ENCODE peak calls at places on chromosome 17, in five cellular contexts. One of them, this sample, is unnamed.

GRCh38 chr17:40317345-40317873 is 8.4 kb downstream of the RARA start:
- DNase-seq in GM12878: no peak
- DNase-seq in K562: peak
- DNase-seq in HCT116: peak
- DNase-seq in H1: no peak
- DNase-seq in this sample: peak

GRCh38 chr17:78173025-78173715 is 4.8 kb downstream of the SYNGR2 start:
- DNase-seq in HCT116: no peak
- DNase-seq in H1: no peak
- DNase-seq in GM12878: peak
- DNase-seq in K562: no peak
- DNase-seq in this sample: no peak

GRCh38 chr17:45043813-45044540 is 7.5 kb downstream of the DCAKD start:
- DNase-seq in K562: no peak
- DNase-seq in GM12878: no peak
- DNase-seq in H1: no peak
- DNase-seq in HCT116: no peak
- DNase-seq in this sample: no peak

GRCh38 chr17:80221401-80221800 is 1.2 kb downstream of the SLC26A11 start:
- DNase-seq in K562: no peak
- DNase-seq in HCT116: no peak
- DNase-seq in H1: no peak
- DNase-seq in GM12878: no peak
- DNase-seq in this sample: no peak

GRCh38 chr17:19805006-19805405 is 56.9 kb upstream of the ALDH3A1 start:
- DNase-seq in HCT116: no peak
- DNase-seq in H1: no peak
- DNase-seq in K562: no peak
- DNase-seq in GM12878: no peak
- DNase-seq in this sample: no peak

GRCh38 chr17:49035470-49036269 is 38.5 kb downstream of the IGF2BP1 start:
- DNase-seq in GM12878: no peak
- DNase-seq in K562: peak
- DNase-seq in H1: no peak
- DNase-seq in HCT116: peak
- DNase-seq in this sample: peak

GRCh38 chr17:74243013-74243755 is 29.8 kb downstream of the TTYH2 start:
- DNase-seq in K562: no peak
- DNase-seq in GM12878: no peak
- DNase-seq in HCT116: no peak
- DNase-seq in H1: no peak
- DNase-seq in this sample: no peak

GRCh38 chr17:6996256-6997111 is 635 bp downstream of the ALOX12 start:
- DNase-seq in K562: no peak
- DNase-seq in H1: no peak
- DNase-seq in GM12878: no peak
- DNase-seq in HCT116: no peak
- DNase-seq in this sample: no peak

GRCh38 chr17:13492351-13493122 is 109.2 kb downstream of the HS3ST3A1 start:
- DNase-seq in HCT116: no peak
- DNase-seq in K562: no peak
- DNase-seq in GM12878: no peak
- DNase-seq in H1: no peak
- DNase-seq in this sample: no peak

GRCh38 chr17:17004251-17004996 is 32.5 kb upstream of the TNFRSF13B start:
- DNase-seq in K562: no peak
- DNase-seq in HCT116: no peak
- DNase-seq in H1: no peak
- DNase-seq in GM12878: no peak
- DNase-seq in this sample: no peak

GRCh38 chr17:49984283-49984682 is 10.7 kb downstream of the DLX3 start:
- DNase-seq in H1: no peak
- DNase-seq in K562: no peak
- DNase-seq in HCT116: no peak
- DNase-seq in GM12878: no peak
- DNase-seq in this sample: no peak

GRCh38 chr17:57892146-57892819 is 42.4 kb upstream of the MRPS23 start:
- DNase-seq in GM12878: no peak
- DNase-seq in K562: peak
- DNase-seq in H1: no peak
- DNase-seq in HCT116: peak
- DNase-seq in this sample: peak

GRCh38 chr17:29573871-29574731 is 5.6 kb downstream of the TP53I13 start:
- DNase-seq in HCT116: no peak
- DNase-seq in H1: no peak
- DNase-seq in K562: no peak
- DNase-seq in GM12878: no peak
- DNase-seq in this sample: no peak

GRCh38 chr17:43832168-43832975 is 574 bp downstream of the MPP3 start:
- DNase-seq in K562: peak
- DNase-seq in H1: no peak
- DNase-seq in GM12878: no peak
- DNase-seq in HCT116: no peak
- DNase-seq in this sample: peak

GRCh38 chr17:16433514-16433913 is 18.1 kb downstream of the TRPV2 start:
- DNase-seq in GM12878: no peak
- DNase-seq in K562: no peak
- DNase-seq in H1: no peak
- DNase-seq in HCT116: no peak
- DNase-seq in this sample: no peak

GRCh38 chr17:79890706-79891105 is 51.5 kb upstream of the CBX4 start:
- DNase-seq in H1: no peak
- DNase-seq in GM12878: no peak
- DNase-seq in K562: no peak
- DNase-seq in HCT116: no peak
- DNase-seq in this sample: peak

GRCh38 chr17:44747566-44747965 is 11.2 kb upstream of the ADAM11 start:
- DNase-seq in GM12878: no peak
- DNase-seq in H1: no peak
- DNase-seq in K562: peak
- DNase-seq in HCT116: no peak
- DNase-seq in this sample: no peak

GRCh38 chr17:4591529-4591928 is 7.2 kb downstream of the SMTNL2 start:
- DNase-seq in GM12878: no peak
- DNase-seq in H1: no peak
- DNase-seq in K562: no peak
- DNase-seq in HCT116: no peak
- DNase-seq in this sample: no peak

GRCh38 chr17:40548491-40548981 is 16.7 kb downstream of the CCR7 start:
- DNase-seq in GM12878: no peak
- DNase-seq in HCT116: no peak
- DNase-seq in K562: no peak
- DNase-seq in H1: no peak
- DNase-seq in this sample: no peak

GRCh38 chr17:58330997-58331814 is 2.6 kb upstream of the TSPOAP1 start:
- DNase-seq in H1: no peak
- DNase-seq in GM12878: no peak
- DNase-seq in HCT116: no peak
- DNase-seq in K562: peak
- DNase-seq in this sample: peak

GRCh38 chr17:49585422-49586027 is 9.9 kb downstream of the NXPH3 start:
- DNase-seq in GM12878: no peak
- DNase-seq in K562: peak
- DNase-seq in HCT116: no peak
- DNase-seq in H1: no peak
- DNase-seq in this sample: peak

GRCh38 chr17:78548725-78549124 is 28.5 kb downstream of the DNAH17 start:
- DNase-seq in GM12878: no peak
- DNase-seq in H1: no peak
- DNase-seq in K562: no peak
- DNase-seq in HCT116: no peak
- DNase-seq in this sample: no peak

GRCh38 chr17:67995568-67996191 is 589 bp downstream of the C17orf58 start:
- DNase-seq in H1: no peak
- DNase-seq in GM12878: no peak
- DNase-seq in HCT116: no peak
- DNase-seq in K562: no peak
- DNase-seq in this sample: peak
- TF ChIP-seq ATF3 in H1: no peak
- TF ChIP-seq ATF3 in GM12878: no peak
- TF ChIP-seq ATF3 in HCT116: no peak
- TF ChIP-seq ATF3 in K562: no peak
- TF ChIP-seq ATF3 in this sample: no peak

GRCh38 chr17:1485311-1485747 is 7.2 kb downstream of the MYO1C start:
- DNase-seq in HCT116: no peak
- DNase-seq in GM12878: no peak
- DNase-seq in H1: no peak
- DNase-seq in K562: peak
- DNase-seq in this sample: peak
- TF ChIP-seq SP1 in HCT116: no peak
- TF ChIP-seq SP1 in GM12878: no peak
- TF ChIP-seq SP1 in H1: no peak
- TF ChIP-seq SP1 in K562: no peak
- TF ChIP-seq SP1 in this sample: no peak

DNA sequence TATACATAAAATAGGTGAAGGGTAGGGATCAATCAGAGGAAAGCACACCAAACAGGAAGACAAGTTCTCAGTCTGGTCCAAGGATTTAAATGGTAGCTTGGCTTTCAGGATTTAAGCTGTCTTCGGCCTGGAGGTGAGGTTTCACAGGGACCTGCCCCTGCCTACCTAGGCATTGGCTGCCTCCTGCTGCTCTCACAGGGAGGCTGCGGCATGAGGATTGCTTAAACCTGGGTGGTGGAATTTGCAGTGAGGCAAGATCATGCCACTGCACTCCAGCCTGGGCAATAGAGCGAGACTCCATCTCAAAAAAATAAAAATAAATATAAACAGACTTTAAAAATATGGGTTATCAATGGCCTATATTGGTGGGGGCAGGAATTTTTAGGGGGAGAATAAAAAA is 114.5 kb downstream of the GAS7 start:
- DNase-seq in K562: no peak
- DNase-seq in GM12878: no peak
- DNase-seq in H1: no peak
- DNase-seq in HCT116: no peak
- DNase-seq in this sample: no peak
- TF ChIP-seq MAX in K562: no peak
- TF ChIP-seq MAX in GM12878: no peak
- TF ChIP-seq MAX in H1: no peak
- TF ChIP-seq MAX in HCT116: no peak
- TF ChIP-seq MAX in this sample: no peak

DNA sequence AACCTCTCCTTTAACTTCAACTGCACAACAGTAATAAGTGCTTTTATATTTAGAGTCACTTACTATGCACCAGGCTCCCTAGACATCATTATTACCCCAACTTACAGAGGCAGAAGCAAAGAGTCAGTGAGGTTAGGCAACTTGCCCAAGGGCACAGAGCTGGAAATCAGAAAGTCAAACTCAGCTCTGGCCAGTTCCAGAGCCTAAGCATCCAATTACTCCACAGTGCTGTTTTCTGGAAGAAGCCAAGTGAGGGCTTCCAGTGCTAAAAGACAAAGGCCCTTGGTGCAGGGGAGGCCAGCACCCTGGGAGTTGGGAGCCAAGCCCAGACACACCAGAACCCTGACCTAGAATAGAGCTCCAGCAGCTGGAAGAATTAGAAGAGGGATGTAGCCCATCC is 40.2 kb downstream of the C17orf67 start:
- DNase-seq in GM12878: no peak
- DNase-seq in HCT116: no peak
- DNase-seq in K562: no peak
- DNase-seq in H1: no peak
- DNase-seq in this sample: no peak
- TF ChIP-seq ATF3 in GM12878: no peak
- TF ChIP-seq ATF3 in HCT116: no peak
- TF ChIP-seq ATF3 in K562: no peak
- TF ChIP-seq ATF3 in H1: no peak
- TF ChIP-seq ATF3 in this sample: no peak

DNA sequence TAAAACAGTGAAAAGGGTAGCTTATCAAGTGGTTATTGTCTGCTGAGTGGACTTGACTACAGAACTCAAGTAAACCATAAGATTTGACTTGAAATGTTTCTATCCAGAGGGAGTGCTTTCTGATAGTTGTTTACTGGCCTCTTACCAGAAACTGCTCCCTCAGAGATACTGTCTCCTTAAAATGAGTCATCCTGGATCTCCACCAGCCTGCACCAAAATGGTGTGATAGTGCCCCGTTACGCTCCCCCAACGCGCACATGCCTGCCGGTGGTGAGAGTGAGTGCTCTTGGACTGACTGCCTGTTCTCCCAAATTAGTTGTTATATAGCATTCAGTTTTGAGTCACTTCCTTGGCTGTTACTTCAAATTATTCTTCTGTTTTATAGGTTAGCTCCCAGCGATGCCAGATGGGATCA is 22.9 kb downstream of the PRCD start:
- DNase-seq in GM12878: no peak
- DNase-seq in H1: no peak
- DNase-seq in K562: peak
- DNase-seq in HCT116: no peak
- DNase-seq in this sample: no peak
- TF ChIP-seq SP1 in GM12878: no peak
- TF ChIP-seq SP1 in H1: no peak
- TF ChIP-seq SP1 in K562: no peak
- TF ChIP-seq SP1 in HCT116: no peak
- TF ChIP-seq SP1 in this sample: no peak

GRCh38 chr17:46208997-46209396 is 15.8 kb upstream of the KANSL1 start:
- DNase-seq in GM12878: no peak
- DNase-seq in H1: no peak
- DNase-seq in K562: no peak
- DNase-seq in HCT116: no peak
- DNase-seq in this sample: no peak

GRCh38 chr17:46216682-46217081 is 23.5 kb upstream of the KANSL1 start:
- DNase-seq in K562: no peak
- DNase-seq in H1: no peak
- DNase-seq in HCT116: no peak
- DNase-seq in GM12878: no peak
- DNase-seq in this sample: no peak

DNA sequence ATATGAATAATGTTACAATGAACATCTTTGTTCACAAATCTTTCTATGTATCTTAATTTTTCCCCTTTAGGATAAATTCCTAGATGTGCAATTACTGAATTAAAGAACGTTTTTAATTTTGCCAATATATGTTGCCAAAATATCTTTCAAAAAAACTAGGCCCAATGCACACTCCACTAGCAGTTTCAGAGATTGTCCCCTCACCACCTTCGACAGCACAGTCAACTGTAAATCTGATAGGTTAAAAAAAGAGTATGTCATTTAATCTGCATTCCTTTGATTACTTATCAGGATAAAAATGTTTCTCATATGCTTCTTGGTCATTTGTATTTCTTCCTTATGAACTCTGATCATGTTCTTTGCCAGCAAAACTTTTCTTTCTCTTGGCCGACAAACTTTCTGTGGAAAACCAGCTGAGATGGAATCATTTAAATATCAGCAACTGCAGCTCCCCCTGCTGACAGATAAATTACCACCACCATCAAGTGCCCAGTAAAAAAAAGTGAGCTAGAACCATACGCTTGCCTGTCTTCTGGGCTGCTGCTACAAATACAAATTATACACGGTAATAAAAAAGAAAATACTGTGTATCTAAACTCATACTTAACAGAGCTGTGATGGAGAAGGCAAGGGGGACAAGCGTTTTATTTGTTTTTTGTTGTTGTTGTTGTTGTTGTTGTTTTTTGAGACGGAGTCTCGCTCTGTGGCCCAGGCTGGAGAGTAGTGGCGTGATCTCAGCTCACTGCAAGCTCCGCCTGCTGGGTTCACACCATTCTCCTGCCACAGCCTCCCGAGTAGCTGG is 19.6 kb upstream of the KANSL1 start:
- DNase-seq in H1: no peak
- DNase-seq in K562: peak
- DNase-seq in HCT116: peak
- DNase-seq in GM12878: no peak
- DNase-seq in this sample: peak
- TF ChIP-seq MAX in H1: no peak
- TF ChIP-seq MAX in K562: no peak
- TF ChIP-seq MAX in HCT116: no peak
- TF ChIP-seq MAX in GM12878: no peak
- TF ChIP-seq MAX in this sample: no peak

GRCh38 chr17:82752371-82753200 is 721 bp downstream of the TBCD start:
- DNase-seq in K562: peak
- DNase-seq in GM12878: no peak
- DNase-seq in H1: no peak
- DNase-seq in HCT116: no peak
- DNase-seq in this sample: no peak
- TF ChIP-seq ATF3 in K562: no peak
- TF ChIP-seq ATF3 in GM12878: no peak
- TF ChIP-seq ATF3 in H1: no peak
- TF ChIP-seq ATF3 in HCT116: no peak
- TF ChIP-seq ATF3 in this sample: no peak